ENCODE peak calls at places on chromosomes 13 and 19, in five cellular contexts. One of them, this sample, is unnamed.
A peak's percentile ranks its signal among the peaks of the same experiment; 100 is the strongest.

GRCh38 chr13:94329277-94329676 is 150.2 kb downstream of the DCT start:
- DNase-seq in SK-N-MC: no peak
- DNase-seq in fibroblast of lung: peak; percentile 83
- DNase-seq in neural progenitor cell: no peak
- DNase-seq in hepatocyte: no peak
- DNase-seq in this sample: no peak

GRCh38 chr13:21360463-21360862 is 98.6 kb downstream of the ZDHHC20 start:
- DNase-seq in SK-N-MC: no peak
- DNase-seq in fibroblast of lung: no peak
- DNase-seq in neural progenitor cell: no peak
- DNase-seq in hepatocyte: no peak
- DNase-seq in this sample: no peak

GRCh38 chr13:97257228-97257755 is 35.2 kb downstream of the MBNL2 start:
- DNase-seq in SK-N-MC: no peak
- DNase-seq in fibroblast of lung: no peak
- DNase-seq in neural progenitor cell: no peak
- DNase-seq in hepatocyte: no peak
- DNase-seq in this sample: no peak

GRCh38 chr19:45784096-45784495 is 1.8 kb upstream of the DMPK start:
- DNase-seq in SK-N-MC: no peak
- DNase-seq in fibroblast of lung: no peak
- DNase-seq in neural progenitor cell: no peak
- DNase-seq in hepatocyte: no peak
- DNase-seq in this sample: no peak

GRCh38 chr13:23828866-23829265 is 60.3 kb downstream of the MIPEP start:
- DNase-seq in SK-N-MC: no peak
- DNase-seq in fibroblast of lung: peak; percentile 33
- DNase-seq in neural progenitor cell: no peak
- DNase-seq in hepatocyte: no peak
- DNase-seq in this sample: no peak

GRCh38 chr13:93146584-93147292 is 79.9 kb upstream of the GPC6 start:
- DNase-seq in SK-N-MC: no peak
- DNase-seq in fibroblast of lung: peak; percentile 91
- DNase-seq in neural progenitor cell: no peak
- DNase-seq in hepatocyte: peak; percentile 28
- DNase-seq in this sample: no peak

GRCh38 chr13:34076943-34077703 is 259.2 kb downstream of the RFC3 start:
- DNase-seq in SK-N-MC: no peak
- DNase-seq in fibroblast of lung: peak; percentile 52
- DNase-seq in neural progenitor cell: peak; percentile 3
- DNase-seq in hepatocyte: peak; percentile 21
- DNase-seq in this sample: peak; percentile 55

GRCh38 chr19:38571682-38572081 is 46.1 kb downstream of the MAP4K1 start:
- DNase-seq in SK-N-MC: no peak
- DNase-seq in fibroblast of lung: no peak
- DNase-seq in neural progenitor cell: no peak
- DNase-seq in hepatocyte: no peak
- DNase-seq in this sample: no peak

GRCh38 chr19:12994701-12995595 is at the start of gene NFIX:
- DNase-seq in SK-N-MC: no peak
- DNase-seq in fibroblast of lung: peak; percentile 59
- DNase-seq in neural progenitor cell: peak; percentile 89
- DNase-seq in hepatocyte: peak; percentile 75
- DNase-seq in this sample: peak; percentile 60

GRCh38 chr13:101397742-101398141 is 18.6 kb downstream of the NALCN start:
- DNase-seq in SK-N-MC: no peak
- DNase-seq in fibroblast of lung: peak; percentile 70
- DNase-seq in neural progenitor cell: no peak
- DNase-seq in hepatocyte: no peak
- DNase-seq in this sample: no peak

GRCh38 chr13:74062933-74063332 is 71.3 kb downstream of the KLF12 start:
- DNase-seq in SK-N-MC: no peak
- DNase-seq in fibroblast of lung: peak; percentile 67
- DNase-seq in neural progenitor cell: no peak
- DNase-seq in hepatocyte: no peak
- DNase-seq in this sample: no peak

GRCh38 chr13:99895428-99895998 is 76.1 kb downstream of the ZIC5 start:
- DNase-seq in SK-N-MC: no peak
- DNase-seq in fibroblast of lung: peak; percentile 10
- DNase-seq in neural progenitor cell: peak; percentile 29
- DNase-seq in hepatocyte: no peak
- DNase-seq in this sample: peak; percentile 49

GRCh38 chr19:39502640-39503417 is 4.1 kb downstream of the DLL3 start:
- DNase-seq in SK-N-MC: no peak
- DNase-seq in fibroblast of lung: peak; percentile 66
- DNase-seq in neural progenitor cell: peak; percentile 95
- DNase-seq in hepatocyte: peak; percentile 87
- DNase-seq in this sample: peak; percentile 94

GRCh38 chr13:51825165-51825592 is 19.8 kb downstream of the TMEM272 start:
- DNase-seq in SK-N-MC: no peak
- DNase-seq in fibroblast of lung: no peak
- DNase-seq in neural progenitor cell: no peak
- DNase-seq in hepatocyte: no peak
- DNase-seq in this sample: no peak

GRCh38 chr19:55080915-55081772 is 5.5 kb downstream of the EPS8L1 start:
- DNase-seq in SK-N-MC: no peak
- DNase-seq in fibroblast of lung: peak; percentile 53
- DNase-seq in neural progenitor cell: peak; percentile 85
- DNase-seq in hepatocyte: peak; percentile 87
- DNase-seq in this sample: peak; percentile 92

GRCh38 chr19:54473071-54473941 is at the start of gene CDC42EP5:
- DNase-seq in SK-N-MC: peak; percentile 79
- DNase-seq in fibroblast of lung: peak; percentile 84
- DNase-seq in neural progenitor cell: peak; percentile 32
- DNase-seq in hepatocyte: peak; percentile 93
- DNase-seq in this sample: peak; percentile 46

GRCh38 chr13:114167445-114167844 is 11.6 kb upstream of the CFAP97D2 start:
- DNase-seq in SK-N-MC: no peak
- DNase-seq in fibroblast of lung: no peak
- DNase-seq in neural progenitor cell: no peak
- DNase-seq in hepatocyte: no peak
- DNase-seq in this sample: no peak

GRCh38 chr13:50415428-50415827 is 400.2 kb downstream of the KCNRG start:
- DNase-seq in SK-N-MC: no peak
- DNase-seq in fibroblast of lung: no peak
- DNase-seq in neural progenitor cell: no peak
- DNase-seq in hepatocyte: no peak
- DNase-seq in this sample: no peak

GRCh38 chr13:43805681-43806128 is 18.9 kb upstream of the ENOX1 start:
- DNase-seq in SK-N-MC: no peak
- DNase-seq in fibroblast of lung: no peak
- DNase-seq in neural progenitor cell: no peak
- DNase-seq in hepatocyte: no peak
- DNase-seq in this sample: peak; percentile 59

GRCh38 chr13:29963086-29963485 is 112.7 kb upstream of the UBL3 start:
- DNase-seq in SK-N-MC: no peak
- DNase-seq in fibroblast of lung: no peak
- DNase-seq in neural progenitor cell: no peak
- DNase-seq in hepatocyte: no peak
- DNase-seq in this sample: no peak

DNA sequence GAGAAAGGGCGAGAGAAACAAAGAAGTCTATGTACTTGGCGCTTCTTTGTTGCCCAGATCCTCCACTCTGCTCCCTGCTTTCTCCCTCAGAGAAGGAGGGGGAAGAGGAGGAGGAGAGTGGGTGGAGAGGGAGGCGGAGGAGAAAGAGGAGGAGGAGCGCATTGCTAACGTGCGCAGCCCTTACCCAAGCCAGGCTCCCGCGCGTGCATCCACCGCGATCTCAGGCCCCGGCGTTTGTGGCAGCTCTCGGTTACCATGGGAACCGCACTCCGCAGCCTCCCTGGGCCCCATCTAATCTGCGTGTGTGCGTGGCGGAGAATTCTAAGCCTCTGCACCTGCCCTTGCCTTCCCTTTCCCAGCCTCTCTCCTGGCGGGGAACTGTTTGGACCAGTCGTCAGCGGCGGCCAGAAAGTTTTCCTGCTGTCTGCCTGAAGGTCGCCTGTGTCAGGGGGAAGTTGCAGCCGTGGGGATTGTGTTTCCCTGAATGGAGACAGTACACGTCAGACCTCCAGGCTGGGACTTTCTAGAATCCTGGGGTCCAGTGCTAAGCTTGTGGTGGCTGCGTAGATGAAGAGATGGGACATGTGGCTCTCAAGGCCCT is at the start of gene ERICH6B:
- DNase-seq in SK-N-MC: no peak
- DNase-seq in fibroblast of lung: peak; percentile 21
- DNase-seq in neural progenitor cell: peak; percentile 92
- DNase-seq in hepatocyte: peak; percentile 84
- DNase-seq in this sample: peak; percentile 91
- TF ChIP-seq EZH2 in SK-N-MC: no peak
- TF ChIP-seq EZH2 in fibroblast of lung: peak; percentile 42
- TF ChIP-seq EZH2 in neural progenitor cell: no peak
- TF ChIP-seq EZH2 in hepatocyte: no peak
- TF ChIP-seq EZH2 in this sample: no peak

GRCh38 chr19:8208710-8209110 is 460 bp upstream of the CERS4 start:
- DNase-seq in SK-N-MC: no peak
- DNase-seq in fibroblast of lung: no peak
- DNase-seq in neural progenitor cell: no peak
- DNase-seq in hepatocyte: no peak
- DNase-seq in this sample: no peak

GRCh38 chr19:8209111-8209964 is at the start of gene CERS4:
- DNase-seq in SK-N-MC: no peak
- DNase-seq in fibroblast of lung: peak; percentile 44
- DNase-seq in neural progenitor cell: peak; percentile 97
- DNase-seq in hepatocyte: peak; percentile 96
- DNase-seq in this sample: peak; percentile 95

GRCh38 chr19:8210660-8211101 is 1.5 kb downstream of the CERS4 start:
- DNase-seq in SK-N-MC: no peak
- DNase-seq in fibroblast of lung: no peak
- DNase-seq in neural progenitor cell: no peak
- DNase-seq in hepatocyte: peak; percentile 32
- DNase-seq in this sample: no peak

GRCh38 chr19:8208119-8208709 is 956 bp upstream of the CERS4 start:
- DNase-seq in SK-N-MC: no peak
- DNase-seq in fibroblast of lung: no peak
- DNase-seq in neural progenitor cell: peak; percentile 28
- DNase-seq in hepatocyte: peak; percentile 66
- DNase-seq in this sample: peak; percentile 69

GRCh38 chr19:8209965-8210659 is 942 bp downstream of the CERS4 start:
- DNase-seq in SK-N-MC: no peak
- DNase-seq in fibroblast of lung: no peak
- DNase-seq in neural progenitor cell: no peak
- DNase-seq in hepatocyte: no peak
- DNase-seq in this sample: peak; percentile 38
- TF ChIP-seq EZH2 in SK-N-MC: no peak
- TF ChIP-seq EZH2 in fibroblast of lung: peak; percentile 66
- TF ChIP-seq EZH2 in neural progenitor cell: no peak
- TF ChIP-seq EZH2 in hepatocyte: no peak
- TF ChIP-seq EZH2 in this sample: no peak

GRCh38 chr13:48654511-48654910 is 782 bp downstream of the CYSLTR2 start:
- DNase-seq in SK-N-MC: no peak
- DNase-seq in fibroblast of lung: no peak
- DNase-seq in neural progenitor cell: no peak
- DNase-seq in hepatocyte: no peak
- DNase-seq in this sample: no peak
- TF ChIP-seq EZH2 in SK-N-MC: no peak
- TF ChIP-seq EZH2 in fibroblast of lung: no peak
- TF ChIP-seq EZH2 in neural progenitor cell: no peak
- TF ChIP-seq EZH2 in hepatocyte: no peak
- TF ChIP-seq EZH2 in this sample: no peak

DNA sequence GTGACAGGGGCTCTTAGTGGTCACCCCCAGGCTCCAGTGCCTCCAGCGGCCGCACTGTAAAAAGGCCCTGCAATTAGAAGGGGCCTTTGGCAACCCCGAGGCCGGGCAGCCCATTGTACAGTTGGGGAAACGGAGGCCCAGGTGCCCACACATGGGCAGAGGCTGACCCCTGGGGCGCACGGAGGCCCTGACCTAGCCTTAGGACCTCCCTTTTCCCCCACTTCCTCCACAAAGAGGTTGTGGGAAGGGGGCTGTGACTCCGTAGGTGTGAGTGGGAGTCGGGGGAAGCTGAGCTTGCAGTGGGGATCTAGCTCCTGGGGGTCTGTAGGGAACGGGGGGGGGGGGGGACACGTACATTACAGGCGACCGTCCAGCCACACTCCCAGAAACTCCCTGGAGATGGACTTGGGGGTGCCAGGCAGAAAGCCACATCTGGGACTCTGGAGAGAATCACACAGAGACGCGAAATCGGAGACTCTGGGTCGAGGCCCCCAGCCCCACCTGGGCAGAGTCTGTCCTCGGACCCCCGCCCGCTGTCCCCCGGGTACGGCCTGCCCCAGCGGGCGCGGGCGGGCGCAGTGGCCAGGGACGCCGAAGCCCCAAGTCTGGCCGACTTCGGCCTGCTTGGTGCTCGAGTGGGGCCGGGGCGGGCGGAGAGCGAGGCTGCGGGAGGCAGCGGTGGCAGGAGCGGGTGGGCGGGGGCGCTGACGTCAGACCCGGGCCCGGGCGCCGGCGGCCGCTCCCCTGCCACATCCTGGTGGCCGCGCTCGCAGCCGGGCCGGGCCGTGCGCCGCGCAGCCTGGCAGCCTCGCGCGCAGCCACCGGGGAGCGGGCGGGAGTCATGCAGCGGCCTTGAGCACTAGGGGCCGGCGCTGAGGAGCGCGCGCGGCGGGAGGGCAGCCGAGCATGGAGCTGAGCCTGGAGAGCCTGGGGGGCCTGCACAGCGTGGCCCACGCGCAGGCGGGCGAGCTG is at the start of gene ONECUT3:
- DNase-seq in SK-N-MC: no peak
- DNase-seq in fibroblast of lung: no peak
- DNase-seq in neural progenitor cell: peak; percentile 80
- DNase-seq in hepatocyte: peak; percentile 58
- DNase-seq in this sample: no peak
- TF ChIP-seq EZH2 in SK-N-MC: no peak
- TF ChIP-seq EZH2 in fibroblast of lung: peak; percentile 76
- TF ChIP-seq EZH2 in neural progenitor cell: peak; percentile 99
- TF ChIP-seq EZH2 in hepatocyte: no peak
- TF ChIP-seq EZH2 in this sample: peak; percentile 68

GRCh38 chr19:50661675-50662441 is 12.6 kb downstream of the C19orf81 start:
- DNase-seq in SK-N-MC: no peak
- DNase-seq in fibroblast of lung: no peak
- DNase-seq in neural progenitor cell: no peak
- DNase-seq in hepatocyte: no peak
- DNase-seq in this sample: no peak
- TF ChIP-seq EZH2 in SK-N-MC: no peak
- TF ChIP-seq EZH2 in fibroblast of lung: no peak
- TF ChIP-seq EZH2 in neural progenitor cell: no peak
- TF ChIP-seq EZH2 in hepatocyte: no peak
- TF ChIP-seq EZH2 in this sample: no peak

This sample was measured in GM23338.